ENCODE peak calls at places on chromosomes 12 and 14, in six cellular contexts. Q is fibroblast of lung; G is spleen; Y is lung microvascular endothelial cell; C is uterus; S is stimulated activated CD4-positive, alpha-beta T cell treated with anti-CD3 and anti-CD28 coated beads, TNF-alpha, amount 100 ng/mL, for 1 hour. I is an unnamed sample.

GRCh38 chr14:36424478-36425102 is 95.4 kb downstream of the NKX2-1 start:
- DNase-seq in Y (no peak), Q (no peak), S (no peak), G (no peak), C (no peak), I (no peak)

GRCh38 chr14:46499521-46499920 is 152.1 kb downstream of the RPL10L start:
- DNase-seq in G (no peak), Y (no peak), Q (no peak), C (no peak), S (no peak), I (no peak)

GRCh38 chr12:1811281-1811947 is 9.0 kb upstream of the LRTM2 start:
- DNase-seq in C (no peak), S (no peak), G (peak), Q (peak), Y (peak), I (no peak)

GRCh38 chr12:92550661-92551060 is 152.1 kb upstream of the PLEKHG7 start:
- DNase-seq in G (no peak), C (no peak), Q (no peak), S (no peak), Y (no peak), I (no peak)

GRCh38 chr12:59403259-59403932 is 192.4 kb upstream of the SLC16A7 start:
- DNase-seq in Q (peak), G (no peak), C (peak), Y (peak), S (no peak), I (no peak)

GRCh38 chr14:105899071-105899641 is 372.8 kb downstream of the TMEM121 start:
- DNase-seq in C (no peak), Q (no peak), Y (no peak), G (peak), S (no peak), I (no peak)

GRCh38 chr14:73695997-73696396 is 18.2 kb downstream of the PNMA1 start:
- DNase-seq in S (no peak), Y (no peak), Q (no peak), C (no peak), G (no peak), I (no peak)

GRCh38 chr14:31880935-31881334 is 196.2 kb upstream of the ARHGAP5 start:
- DNase-seq in G (no peak), Y (peak), Q (peak), S (no peak), C (no peak), I (no peak)

GRCh38 chr12:52517888-52518287 is 2.3 kb downstream of the KRT5 start:
- DNase-seq in C (no peak), G (no peak), S (no peak), Y (no peak), Q (no peak), I (no peak)

GRCh38 chr14:99755629-99756603 is 37.3 kb upstream of the EML1 start:
- DNase-seq in Y (peak), C (peak), G (peak), S (no peak), Q (peak), I (peak)